ENCODE peak calls at places on chromosomes 6 and 20, in seven cellular contexts. K, I, L, H, D, B and M are unnamed samples.

GRCh38 chr6:137637161-137637560 is 143.0 kb upstream of the OLIG3 start:
- DNase-seq in K (peak), I (peak), L (peak), H (no peak), D (no peak), B (peak), M (no peak)

GRCh38 chr6:83539678-83540077 is 27.3 kb downstream of the PRSS35 start:
- DNase-seq in K (no peak), I (no peak), L (no peak), H (no peak), D (no peak), B (no peak), M (no peak)

GRCh38 chr6:5893295-5893694 is 113.4 kb downstream of the NRN1 start:
- DNase-seq in K (no peak), I (no peak), L (no peak), H (no peak), D (no peak), B (no peak), M (no peak)

GRCh38 chr6:140082867-140083297 is 708.4 kb upstream of the CITED2 start:
- DNase-seq in K (no peak), I (peak), L (peak), H (no peak), D (no peak), B (no peak), M (no peak)

GRCh38 chr20:62027116-62027515 is 38.6 kb downstream of the TAF4 start:
- DNase-seq in K (no peak), I (peak), L (peak), H (no peak), D (no peak), B (peak), M (no peak)

GRCh38 chr20:12171927-12172581 is 254.4 kb downstream of the BTBD3 start:
- DNase-seq in K (no peak), I (peak), L (peak), H (no peak), D (no peak), B (no peak), M (no peak)

GRCh38 chr20:1567392-1568165 is 10.1 kb upstream of the SIRPD start:
- DNase-seq in K (no peak), I (peak), L (peak), H (no peak), D (no peak), B (peak), M (peak)

GRCh38 chr20:61871913-61872312 is 193.8 kb downstream of the TAF4 start:
- DNase-seq in K (no peak), I (no peak), L (no peak), H (no peak), D (no peak), B (peak), M (no peak)

GRCh38 chr6:36355819-36356218 is 19.1 kb upstream of the BNIP5 start:
- DNase-seq in K (peak), I (peak), L (no peak), H (no peak), D (no peak), B (no peak), M (no peak)

GRCh38 chr6:44662461-44663121 is 275.1 kb downstream of the CDC5L start:
- DNase-seq in K (no peak), I (peak), L (no peak), H (no peak), D (no peak), B (no peak), M (no peak)

GRCh38 chr6:53931086-53931485 is 136.3 kb downstream of the LRRC1 start:
- DNase-seq in K (no peak), I (no peak), L (no peak), H (no peak), D (no peak), B (no peak), M (no peak)

GRCh38 chr6:54244430-54244829 is 63.8 kb upstream of the TINAG start:
- DNase-seq in K (no peak), I (peak), L (peak), H (no peak), D (no peak), B (no peak), M (peak)

GRCh38 chr6:47134476-47135189 is 92.5 kb upstream of the ADGRF1 start:
- DNase-seq in K (peak), I (peak), L (peak), H (no peak), D (no peak), B (peak), M (no peak)

GRCh38 chr20:1332749-1333300 is 3.9 kb upstream of the SDCBP2 start:
- DNase-seq in K (no peak), I (no peak), L (no peak), H (no peak), D (no peak), B (no peak), M (no peak)

GRCh38 chr20:40965671-40966070 is 63.0 kb upstream of the TOP1 start:
- DNase-seq in K (no peak), I (no peak), L (no peak), H (no peak), D (peak), B (no peak), M (no peak)

GRCh38 chr20:40962733-40963504 is 65.7 kb upstream of the TOP1 start:
- DNase-seq in K (peak), I (peak), L (peak), H (no peak), D (peak), B (peak), M (peak)

GRCh38 chr20:40966516-40967185 is 62.0 kb upstream of the TOP1 start:
- DNase-seq in K (no peak), I (no peak), L (no peak), H (no peak), D (peak), B (no peak), M (no peak)

GRCh38 chr20:40963505-40963845 is 65.1 kb upstream of the TOP1 start:
- DNase-seq in K (no peak), I (no peak), L (no peak), H (no peak), D (peak), B (no peak), M (no peak)

GRCh38 chr20:40966103-40966502 is 62.5 kb upstream of the TOP1 start:
- DNase-seq in K (no peak), I (no peak), L (no peak), H (no peak), D (peak), B (no peak), M (no peak)
- TF ChIP-seq CTCF in K (no peak), I (peak), L (peak), H (no peak), D (no peak), B (peak), M (no peak)

GRCh38 chr6:43496370-43497128 is 13.6 kb downstream of the LRRC73 start:
- DNase-seq in K (no peak), I (peak), L (peak), H (no peak), D (no peak), B (peak), M (peak)
- TF ChIP-seq CTCF in K (no peak), I (peak), L (peak), H (peak), D (peak), B (peak), M (peak)

GRCh38 chr6:154318711-154319110 is 37.9 kb downstream of the IPCEF1 start:
- DNase-seq in K (no peak), I (peak), L (peak), H (no peak), D (no peak), B (no peak), M (no peak)

GRCh38 chr6:154316131-154316530 is 40.5 kb downstream of the IPCEF1 start:
- DNase-seq in K (no peak), I (no peak), L (no peak), H (no peak), D (no peak), B (no peak), M (no peak)

GRCh38 chr6:154319231-154319858 is 37.3 kb downstream of the IPCEF1 start:
- DNase-seq in K (no peak), I (peak), L (peak), H (no peak), D (no peak), B (peak), M (no peak)

GRCh38 chr6:154308986-154309385 is 47.6 kb downstream of the IPCEF1 start:
- DNase-seq in K (no peak), I (no peak), L (no peak), H (no peak), D (no peak), B (no peak), M (no peak)

GRCh38 chr6:154314084-154314483 is 42.5 kb downstream of the IPCEF1 start:
- DNase-seq in K (no peak), I (no peak), L (peak), H (no peak), D (no peak), B (no peak), M (no peak)
- TF ChIP-seq CTCF in K (no peak), I (no peak), L (no peak), H (no peak), D (no peak), B (no peak), M (no peak)

DNA sequence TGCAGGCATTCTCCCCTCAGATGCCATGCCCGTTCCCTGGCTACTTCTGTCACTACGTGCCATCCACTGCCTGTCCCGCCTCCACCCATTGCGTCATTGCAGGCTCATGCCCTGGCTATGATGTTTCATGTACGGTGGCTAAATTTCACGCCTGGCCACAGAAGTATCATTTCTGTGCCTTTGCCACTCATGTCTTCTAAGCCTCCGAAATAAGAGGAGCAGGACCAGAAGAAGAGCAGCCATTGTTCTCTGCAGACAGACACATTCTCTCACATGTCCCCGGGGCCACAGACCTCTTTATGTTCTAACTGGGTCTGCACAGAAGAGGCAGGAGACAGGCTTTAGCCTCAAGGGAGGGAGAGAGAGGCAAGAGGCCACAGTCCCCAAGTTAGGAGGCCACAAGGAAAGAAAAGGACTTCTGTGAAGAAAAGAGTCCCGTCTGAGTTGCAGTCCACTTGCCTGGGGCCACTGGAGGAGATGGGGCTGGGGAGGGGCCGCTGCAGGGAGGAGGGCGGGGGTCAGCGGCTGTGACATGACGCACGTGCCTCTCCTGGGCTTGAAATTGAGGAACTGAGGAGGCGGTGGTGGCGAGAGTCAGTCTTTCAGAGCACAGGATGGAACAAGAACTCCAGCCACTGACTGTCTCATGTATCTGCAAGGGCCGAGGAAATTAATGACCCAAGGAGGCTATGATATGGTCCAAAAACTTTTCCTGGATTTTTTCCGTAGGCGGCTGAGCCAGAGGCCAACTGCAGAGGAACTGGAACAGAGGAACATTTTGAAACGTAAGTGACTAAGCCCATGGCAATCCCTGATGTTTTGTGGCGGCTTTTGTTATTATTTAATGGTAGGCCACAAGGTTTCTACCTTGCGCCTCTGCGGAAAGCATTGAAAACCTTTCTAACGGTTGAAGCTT is 55.9 kb downstream of the TBC1D7 start:
- DNase-seq in K (no peak), I (no peak), L (no peak), H (peak), D (peak), B (no peak), M (peak)
- TF ChIP-seq CTCF in K (no peak), I (no peak), L (no peak), H (no peak), D (no peak), B (no peak), M (no peak)

GRCh38 chr6:156953478-156954146 is 176.4 kb downstream of the ARID1B start:
- DNase-seq in K (no peak), I (peak), L (peak), H (no peak), D (no peak), B (peak), M (no peak)
- TF ChIP-seq CTCF in K (no peak), I (peak), L (peak), H (peak), D (peak), B (peak), M (no peak)

DNA sequence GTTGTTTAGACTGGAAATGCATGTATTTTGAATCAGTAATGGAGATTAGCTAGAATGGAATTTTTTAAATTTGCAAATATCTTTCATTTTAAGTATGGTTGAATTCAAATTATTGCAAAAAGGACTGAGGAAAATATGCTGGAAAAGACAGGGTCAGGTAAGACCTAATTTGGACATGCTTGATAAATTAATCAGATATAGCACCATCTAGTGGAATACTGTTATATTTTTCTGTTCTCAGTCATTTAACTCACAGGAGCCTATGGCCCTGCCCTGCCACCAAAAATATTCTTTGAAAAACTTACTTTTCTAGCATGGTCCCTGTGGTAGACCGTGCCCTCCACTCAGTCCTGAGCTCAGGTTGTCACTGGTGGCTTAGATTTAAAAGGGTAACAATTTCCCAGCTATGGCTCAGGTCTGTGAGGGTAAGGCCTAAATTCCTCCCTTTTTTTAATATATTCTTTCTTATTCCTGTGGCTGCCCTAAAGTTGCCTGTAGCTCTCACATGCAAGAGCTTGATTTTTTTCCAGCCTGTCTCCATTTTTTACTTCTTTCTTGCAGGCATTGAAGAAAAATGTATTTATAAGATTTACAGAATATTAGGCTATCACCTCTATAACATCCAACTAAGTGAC is 25.3 kb upstream of the KIAA1586 start:
- DNase-seq in K (no peak), I (peak), L (peak), H (no peak), D (no peak), B (no peak), M (peak)
- TF ChIP-seq CTCF in K (no peak), I (peak), L (peak), H (peak), D (peak), B (peak), M (peak)

DNA sequence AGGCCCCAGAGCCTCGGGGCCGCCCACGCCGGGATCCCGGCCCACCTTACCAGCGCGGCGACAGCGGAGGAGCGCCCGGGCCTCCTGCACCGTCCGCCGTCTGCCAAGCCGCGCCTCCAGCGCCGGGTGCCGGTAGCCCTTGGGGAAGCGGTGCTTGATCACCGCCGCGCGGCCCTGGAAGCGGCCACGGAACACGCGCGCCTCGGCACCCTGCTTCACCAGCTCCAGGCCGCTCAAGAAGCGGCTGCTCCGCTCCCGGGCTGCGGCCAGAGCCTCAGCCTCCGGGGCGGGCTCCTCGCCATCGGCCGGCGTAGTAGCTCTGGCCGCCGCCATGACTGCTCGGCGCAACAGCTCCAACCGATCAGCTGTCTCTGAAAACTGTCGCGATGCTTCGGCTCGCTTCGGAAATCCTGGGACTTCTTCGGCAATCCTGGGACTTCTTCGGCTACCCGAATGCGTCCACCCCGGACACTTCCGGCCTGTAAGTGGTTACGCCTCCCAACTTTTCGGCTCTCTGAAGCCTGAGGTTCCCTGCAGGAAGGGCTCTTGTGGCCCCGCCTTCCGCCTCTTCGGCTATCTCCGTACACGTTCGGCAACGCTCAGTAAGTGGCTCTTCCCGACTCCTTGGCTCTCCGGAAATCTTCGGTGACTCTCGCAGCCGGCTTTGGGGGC is at the start of gene TP53RK:
- DNase-seq in K (peak), I (peak), L (peak), H (peak), D (peak), B (peak), M (peak)
- TF ChIP-seq CTCF in K (no peak), I (no peak), L (no peak), H (peak), D (peak), B (no peak), M (no peak)